ENCODE peak calls at places on chromosome 2, in eight cellular contexts. L is tibial nerve, O is ovary, V is type B pancreatic cell, C is nephron progenitor cell, P is cardiac fibroblast, U is psoas muscle, Z is dorsolateral prefrontal cortex. Y is an unnamed sample.

GRCh38 chr2:1287427-1287826 is 125.8 kb upstream of the TPO start:
- DNase-seq in L (no peak), O (no peak), V (no peak), C (no peak), P (no peak), U (no peak), Z (no peak), Y (no peak)

GRCh38 chr2:43184339-43184895 is 42.0 kb downstream of the ZFP36L2 start:
- DNase-seq in L (no peak), O (no peak), V (no peak), C (no peak), P (peak; percentile 85), U (no peak), Z (no peak), Y (no peak)

GRCh38 chr2:174617713-174618112 is 20.1 kb upstream of the WIPF1 start:
- DNase-seq in L (no peak), O (no peak), V (no peak), C (no peak), P (no peak), U (no peak), Z (no peak), Y (no peak)

GRCh38 chr2:226796840-226797288 is 2.8 kb downstream of the IRS1 start:
- DNase-seq in L (no peak), O (peak; percentile 80), V (no peak), C (peak; percentile 3), P (peak; percentile 53), U (peak; percentile 60), Z (no peak), Y (no peak)

GRCh38 chr2:38260469-38260868 is 116.6 kb downstream of the ATL2 start:
- DNase-seq in L (no peak), O (no peak), V (no peak), C (no peak), P (no peak), U (no peak), Z (no peak), Y (no peak)

GRCh38 chr2:173652311-173652710 is 297.6 kb downstream of the CDCA7 start:
- DNase-seq in L (no peak), O (no peak), V (no peak), C (no peak), P (peak; percentile 95), U (no peak), Z (no peak), Y (no peak)

GRCh38 chr2:216827073-216827725 is 32.7 kb downstream of the TNP1 start:
- DNase-seq in L (no peak), O (no peak), V (no peak), C (no peak), P (no peak), U (no peak), Z (no peak), Y (no peak)

GRCh38 chr2:207265849-207266248 is 100.1 kb upstream of the KLF7 start:
- DNase-seq in L (no peak), O (no peak), V (no peak), C (no peak), P (peak; percentile 42), U (no peak), Z (no peak), Y (no peak)

GRCh38 chr2:98465456-98466201 is 21.0 kb downstream of the INPP4A start:
- DNase-seq in L (peak; percentile 32), O (peak; percentile 38), V (no peak), C (no peak), P (peak; percentile 47), U (peak; percentile 59), Z (no peak), Y (no peak)

GRCh38 chr2:107986278-107987217 is at the start of gene SLC5A7:
- DNase-seq in L (no peak), O (no peak), V (no peak), C (peak; percentile 44), P (no peak), U (no peak), Z (no peak), Y (no peak)

GRCh38 chr2:72917138-72917874 is at the start of gene EMX1:
- DNase-seq in L (no peak), O (no peak), V (peak; percentile 77), C (peak; percentile 64), P (no peak), U (peak; percentile 36), Z (no peak), Y (no peak)

GRCh38 chr2:168174761-168175160 is 72.6 kb downstream of the STK39 start:
- DNase-seq in L (no peak), O (no peak), V (no peak), C (no peak), P (no peak), U (no peak), Z (no peak), Y (no peak)

GRCh38 chr2:51424418-51424817 is 392.5 kb upstream of the NRXN1 start:
- DNase-seq in L (no peak), O (no peak), V (no peak), C (peak; percentile 6), P (peak; percentile 14), U (no peak), Z (no peak), Y (no peak)

GRCh38 chr2:12456293-12457151 is 260.2 kb upstream of the TRIB2 start:
- DNase-seq in L (peak; percentile 93), O (peak; percentile 92), V (no peak), C (no peak), P (peak; percentile 100), U (peak; percentile 89), Z (peak; percentile 37), Y (peak; percentile 56)

GRCh38 chr2:186688813-186689212 is 5.0 kb upstream of the FAM171B start:
- DNase-seq in L (no peak), O (no peak), V (no peak), C (no peak), P (no peak), U (no peak), Z (no peak), Y (no peak)

GRCh38 chr2:164186596-164186995 is 434.7 kb downstream of the GRB14 start:
- DNase-seq in L (no peak), O (no peak), V (no peak), C (no peak), P (no peak), U (no peak), Z (no peak), Y (no peak)

GRCh38 chr2:164190700-164191099 is 430.6 kb downstream of the GRB14 start:
- DNase-seq in L (no peak), O (no peak), V (no peak), C (no peak), P (no peak), U (no peak), Z (no peak), Y (no peak)

DNA sequence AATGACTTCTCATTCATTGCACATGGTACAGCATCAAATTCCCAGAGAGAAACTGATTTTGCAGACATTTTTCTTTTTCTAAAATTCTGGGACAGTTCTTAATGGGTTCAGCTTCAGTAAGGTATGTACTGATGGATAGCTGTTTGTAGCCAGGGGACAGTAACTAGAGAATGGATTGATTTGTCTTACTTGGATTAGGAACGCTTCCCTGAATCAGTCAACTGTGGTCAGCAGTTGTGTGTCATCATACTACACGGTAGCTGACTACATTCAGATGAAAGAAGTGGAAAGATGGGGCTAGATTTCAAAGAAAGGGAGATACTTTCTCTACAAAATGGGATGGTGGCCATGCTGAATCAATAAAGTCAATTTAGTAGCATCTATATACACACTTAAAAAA is 431.4 kb downstream of the GRB14 start:
- DNase-seq in L (no peak), O (no peak), V (no peak), C (no peak), P (no peak), U (no peak), Z (no peak), Y (no peak)
- TF ChIP-seq CTCF in L (no peak), O (no peak), V (no peak), C (no peak), P (no peak), U (no peak), Z (no peak), Y (no peak)

DNA sequence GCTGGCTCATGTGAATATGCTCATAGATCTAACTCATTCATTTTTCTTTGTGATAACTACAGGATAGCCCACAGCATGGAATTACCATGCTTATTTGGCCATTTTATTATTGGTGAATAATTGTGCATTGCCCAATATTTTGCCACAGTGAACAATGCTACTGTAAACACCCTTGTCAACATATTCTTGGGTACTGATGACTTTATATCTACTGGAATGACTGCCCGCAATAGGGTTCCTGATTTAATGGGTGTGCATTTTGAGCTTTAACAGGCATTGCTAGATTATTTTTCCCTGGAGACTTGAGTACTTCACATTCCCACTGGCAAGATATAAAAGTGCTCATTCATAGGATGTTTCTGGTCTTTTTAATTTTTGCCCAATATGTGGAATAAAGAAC is 42.7 kb upstream of the EVA1A start:
- DNase-seq in L (no peak), O (no peak), V (no peak), C (no peak), P (peak; percentile 32), U (no peak), Z (no peak), Y (no peak)
- TF ChIP-seq CTCF in L (no peak), O (no peak), V (no peak), C (no peak), P (no peak), U (no peak), Z (no peak), Y (no peak)

GRCh38 chr2:109200616-109201464 is 71.8 kb downstream of the SH3RF3 start:
- DNase-seq in L (no peak), O (no peak), V (peak; percentile 54), C (no peak), P (no peak), U (no peak), Z (no peak), Y (no peak)

GRCh38 chr2:109199790-109200189 is 70.8 kb downstream of the SH3RF3 start:
- DNase-seq in L (no peak), O (no peak), V (peak; percentile 32), C (no peak), P (no peak), U (no peak), Z (no peak), Y (no peak)

GRCh38 chr2:109203246-109204011 is 74.4 kb downstream of the SH3RF3 start:
- DNase-seq in L (no peak), O (no peak), V (no peak), C (no peak), P (no peak), U (no peak), Z (no peak), Y (no peak)

GRCh38 chr2:109202486-109202885 is 73.5 kb downstream of the SH3RF3 start:
- DNase-seq in L (no peak), O (no peak), V (peak; percentile 50), C (no peak), P (no peak), U (no peak), Z (no peak), Y (no peak)

GRCh38 chr2:109201465-109202420 is 72.7 kb downstream of the SH3RF3 start:
- DNase-seq in L (no peak), O (no peak), V (peak; percentile 67), C (no peak), P (no peak), U (no peak), Z (no peak), Y (no peak)
- TF ChIP-seq CTCF in L (no peak), O (no peak), V (no peak), C (no peak), P (no peak), U (no peak), Z (no peak), Y (no peak)

DNA sequence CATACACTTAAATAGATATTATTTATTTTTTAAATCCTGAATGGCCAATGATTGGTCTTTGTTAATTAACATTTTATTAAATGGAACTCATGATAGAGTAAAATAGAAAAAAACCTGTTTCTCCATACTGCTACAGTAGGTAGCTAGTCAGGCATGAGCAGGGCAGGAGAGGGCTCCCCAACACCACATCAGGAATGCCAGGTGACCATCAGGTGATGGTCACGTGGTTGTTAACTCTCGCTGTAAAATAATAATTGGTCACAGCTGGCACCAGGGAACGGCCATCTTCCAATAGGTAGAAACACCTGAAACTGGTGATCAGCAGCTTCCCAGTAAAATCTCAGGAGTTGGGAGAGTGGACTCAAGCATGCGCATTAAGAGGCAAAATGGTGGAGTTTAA is 172.2 kb downstream of the MEIS1 start:
- DNase-seq in L (no peak), O (no peak), V (no peak), C (no peak), P (no peak), U (no peak), Z (no peak), Y (no peak)
- TF ChIP-seq CTCF in L (no peak), O (no peak), V (no peak), C (no peak), P (no peak), U (no peak), Z (no peak), Y (no peak)

Y was measured in omental fat pad.